ENCODE peak calls at places on chromosomes 16 and 17, in nine cellular contexts. B, S, J, E, X, L, M, D and O are unnamed samples.

GRCh38 chr17:76053230-76054111 is 18.8 kb downstream of the SRP68 start:
- DNase-seq in B (no peak), S (peak; percentile 86), J (peak; percentile 58), E (no peak), X (no peak), L (peak; percentile 82), M (peak; percentile 75), D (no peak), O (peak; percentile 83)

GRCh38 chr17:2289878-2290478 is 13.6 kb downstream of the SMG6 start:
- DNase-seq in B (no peak), S (peak; percentile 40), J (no peak), E (no peak), X (no peak), L (no peak), M (peak; percentile 14), D (no peak), O (no peak)

GRCh38 chr16:48413291-48413690 is 28.1 kb upstream of the SIAH1 start:
- DNase-seq in B (no peak), S (no peak), J (no peak), E (no peak), X (no peak), L (no peak), M (no peak), D (no peak), O (no peak)

GRCh38 chr16:20396846-20397467 is 7.6 kb downstream of the PDILT start:
- DNase-seq in B (no peak), S (no peak), J (no peak), E (no peak), X (no peak), L (no peak), M (no peak), D (no peak), O (no peak)

GRCh38 chr17:77210331-77210730 is 69.6 kb downstream of the SEC14L1 start:
- DNase-seq in B (no peak), S (no peak), J (no peak), E (no peak), X (no peak), L (no peak), M (no peak), D (no peak), O (no peak)

GRCh38 chr17:82243648-82244412 is 15.0 kb downstream of the SLC16A3 start:
- DNase-seq in B (no peak), S (no peak), J (no peak), E (no peak), X (no peak), L (no peak), M (peak; percentile 33), D (no peak), O (peak; percentile 15)

GRCh38 chr17:42684929-42685556 is 2.7 kb downstream of the CNTNAP1 start:
- DNase-seq in B (no peak), S (no peak), J (no peak), E (no peak), X (no peak), L (no peak), M (no peak), D (no peak), O (no peak)

GRCh38 chr16:70407811-70408274 is 31.1 kb downstream of the ST3GAL2 start:
- DNase-seq in B (no peak), S (no peak), J (no peak), E (peak; percentile 63), X (peak; percentile 50), L (no peak), M (no peak), D (no peak), O (no peak)

GRCh38 chr17:69142473-69142802 is 743 bp upstream of the ABCA6 start:
- DNase-seq in B (peak; percentile 27), S (peak; percentile 33), J (peak; percentile 89), E (no peak), X (no peak), L (peak; percentile 31), M (no peak), D (no peak), O (no peak)

GRCh38 chr16:10979717-10980601 is 35.6 kb downstream of the CLEC16A start:
- DNase-seq in B (peak; percentile 86), S (no peak), J (no peak), E (no peak), X (peak; percentile 48), L (peak; percentile 51), M (no peak), D (no peak), O (no peak)

GRCh38 chr16:35752012-35752772 is 2292.8 kb downstream of the TP53TG3F start:
- DNase-seq in B (no peak), S (no peak), J (no peak), E (no peak), X (no peak), L (no peak), M (no peak), D (no peak), O (no peak)

GRCh38 chr16:75250809-75251279 is 580 bp downstream of the BCAR1 start:
- DNase-seq in B (peak; percentile 70), S (no peak), J (no peak), E (peak; percentile 55), X (no peak), L (no peak), M (peak; percentile 17), D (no peak), O (peak; percentile 54)

GRCh38 chr17:77459018-77459755 is 318.4 kb downstream of the SEC14L1 start:
- DNase-seq in B (no peak), S (no peak), J (no peak), E (no peak), X (no peak), L (no peak), M (no peak), D (no peak), O (no peak)

GRCh38 chr16:2512920-2513404 is 790 bp upstream of the ATP6V0C start:
- DNase-seq in B (no peak), S (no peak), J (no peak), E (peak; percentile 67), X (peak; percentile 76), L (no peak), M (no peak), D (no peak), O (no peak)

GRCh38 chr17:21078056-21078825 is 35.4 kb upstream of the USP22 start:
- DNase-seq in B (no peak), S (no peak), J (no peak), E (no peak), X (no peak), L (no peak), M (no peak), D (no peak), O (no peak)

GRCh38 chr17:77374170-77374936 is 233.6 kb downstream of the SEC14L1 start:
- DNase-seq in B (peak; percentile 95), S (peak; percentile 86), J (peak; percentile 93), E (peak; percentile 96), X (peak; percentile 92), L (peak; percentile 77), M (no peak), D (no peak), O (peak; percentile 57)

GRCh38 chr17:28916302-28916934 is 13.5 kb upstream of the DHRS13 start:
- DNase-seq in B (peak; percentile 38), S (peak; percentile 43), J (peak; percentile 61), E (peak; percentile 58), X (peak; percentile 71), L (no peak), M (no peak), D (no peak), O (peak; percentile 33)

GRCh38 chr17:34667656-34668055 is 88.3 kb downstream of the TMEM132E start:
- DNase-seq in B (no peak), S (no peak), J (no peak), E (no peak), X (no peak), L (no peak), M (no peak), D (no peak), O (no peak)

GRCh38 chr16:56930516-56931252 is 1.3 kb upstream of the HERPUD1 start:
- DNase-seq in B (no peak), S (no peak), J (peak; percentile 90), E (peak; percentile 26), X (peak; percentile 47), L (no peak), M (no peak), D (no peak), O (peak; percentile 20)
- H2AFZ ChIP-seq in B (no peak overlapping the region), S (peak overlapping the region; percentile 82), J (peak overlapping the region; percentile 75), E (peak overlapping the region; percentile 83), X (peak overlapping the region; percentile 95), L (peak overlapping the region; percentile 27), M (no peak overlapping the region), D (peak overlapping the region; percentile 15), O (no peak overlapping the region)

DNA sequence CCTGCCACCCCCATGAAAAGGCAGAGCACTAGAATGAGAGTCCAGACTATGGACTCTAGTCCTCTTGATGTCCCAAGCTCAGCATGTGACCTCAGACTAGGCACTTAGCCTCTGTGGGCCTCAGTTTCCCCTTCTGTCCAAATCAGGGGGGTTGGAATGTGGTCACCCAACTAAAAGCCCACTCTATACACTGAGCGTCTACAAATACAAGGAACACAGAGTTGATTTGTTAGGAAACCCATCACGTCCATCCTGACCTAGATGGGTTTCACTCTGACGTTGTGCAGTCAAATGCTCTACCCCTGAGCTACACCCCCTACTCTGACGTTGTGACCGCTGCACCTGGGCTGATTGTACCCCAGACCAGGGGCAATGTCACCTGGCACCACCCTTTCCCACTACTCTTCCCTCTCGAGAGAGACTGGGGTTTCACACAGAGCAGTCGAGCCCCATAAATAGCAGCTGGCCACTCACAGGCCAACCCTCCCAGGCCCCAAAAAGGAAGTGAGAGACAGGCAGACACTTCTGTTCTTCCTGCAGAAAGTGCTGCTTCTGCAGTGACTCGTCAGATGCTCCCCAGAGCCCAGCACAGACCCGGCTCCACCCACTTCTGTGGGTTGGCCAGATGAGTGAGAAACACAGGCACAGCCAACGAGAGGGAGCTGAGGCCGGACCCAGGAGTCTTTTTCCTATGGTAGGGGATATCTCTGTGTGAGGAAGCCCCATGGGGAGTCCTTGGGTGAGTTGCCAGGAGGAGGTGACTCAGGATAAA is 16.1 kb upstream of the TNFRSF13B start:
- DNase-seq in B (no peak), S (peak; percentile 75), J (peak; percentile 31), E (peak; percentile 27), X (peak; percentile 39), L (peak; percentile 79), M (peak; percentile 77), D (peak; percentile 99), O (peak; percentile 37)
- H3K4me1 ChIP-seq in B (no peaks in the 10 kb centered on the region), S (peaks cover 10% of the 10 kb centered on the region), J (peaks cover 9% of the 10 kb centered on the region), E (no peaks in the 10 kb centered on the region), X (no peaks in the 10 kb centered on the region), L (peaks cover 17% of the 10 kb centered on the region), M (peaks cover 3% of the 10 kb centered on the region), D (peaks cover 65% of the 10 kb centered on the region), O (peaks cover 11% of the 10 kb centered on the region)

GRCh38 chr16:78177218-78177617 is 77.8 kb downstream of the WWOX start:
- DNase-seq in B (no peak), S (no peak), J (no peak), E (no peak), X (no peak), L (no peak), M (no peak), D (no peak), O (no peak)
- H2AFZ ChIP-seq in B (no peak overlapping the region), S (no peak overlapping the region), J (no peak overlapping the region), E (no peak overlapping the region), X (no peak overlapping the region), L (no peak overlapping the region), M (no peak overlapping the region), D (no peak overlapping the region), O (no peak overlapping the region)

GRCh38 chr17:78917451-78918307 is 7.5 kb downstream of the TIMP2 start:
- DNase-seq in B (no peak), S (no peak), J (no peak), E (no peak), X (no peak), L (no peak), M (no peak), D (no peak), O (no peak)
- H3K4me1 ChIP-seq in B (peaks cover 43% of the 10 kb centered on the region), S (peaks cover 39% of the 10 kb centered on the region), J (peaks cover 33% of the 10 kb centered on the region), E (peaks cover 3% of the 10 kb centered on the region), X (peaks cover 8% of the 10 kb centered on the region), L (peaks cover 32% of the 10 kb centered on the region), M (peaks cover 14% of the 10 kb centered on the region), D (no peaks in the 10 kb centered on the region), O (peaks cover 14% of the 10 kb centered on the region)